ENCODE peak calls at places on chromosomes 16 and 17, in four cellular contexts. One of them, this sample, is unnamed.

GRCh38 chr17:3804503-3804931 is 3.5 kb upstream of the ITGAE start:
- DNase-seq in EH: peak
- DNase-seq in cardiac fibroblast: peak
- DNase-seq in left cardiac atrium: no peak
- DNase-seq in this sample: peak

GRCh38 chr17:56528636-56529170 is 64.8 kb upstream of the NOG start:
- DNase-seq in EH: no peak
- DNase-seq in left cardiac atrium: no peak
- DNase-seq in cardiac fibroblast: no peak
- DNase-seq in this sample: no peak

GRCh38 chr17:41772218-41772585 is 14.3 kb downstream of the JUP start:
- DNase-seq in cardiac fibroblast: no peak
- DNase-seq in EH: no peak
- DNase-seq in left cardiac atrium: no peak
- DNase-seq in this sample: no peak

GRCh38 chr17:69814031-69814430 is 261.0 kb upstream of the KCNJ16 start:
- DNase-seq in cardiac fibroblast: no peak
- DNase-seq in left cardiac atrium: no peak
- DNase-seq in EH: no peak
- DNase-seq in this sample: no peak

GRCh38 chr16:31004658-31005057 is 5.8 kb downstream of the STX1B start:
- DNase-seq in cardiac fibroblast: no peak
- DNase-seq in EH: no peak
- DNase-seq in left cardiac atrium: no peak
- DNase-seq in this sample: no peak

GRCh38 chr17:5817475-5818395 is 233.4 kb upstream of the NLRP1 start:
- DNase-seq in left cardiac atrium: no peak
- DNase-seq in EH: no peak
- DNase-seq in cardiac fibroblast: no peak
- DNase-seq in this sample: no peak

GRCh38 chr17:68423251-68423650 is 34.0 kb downstream of the WIPI1 start:
- DNase-seq in cardiac fibroblast: no peak
- DNase-seq in left cardiac atrium: no peak
- DNase-seq in EH: no peak
- DNase-seq in this sample: no peak

GRCh38 chr16:86019446-86020047 is 120.6 kb downstream of the IRF8 start:
- DNase-seq in cardiac fibroblast: no peak
- DNase-seq in left cardiac atrium: no peak
- DNase-seq in EH: no peak
- DNase-seq in this sample: no peak

GRCh38 chr17:13542612-13543011 is 59.1 kb downstream of the HS3ST3A1 start:
- DNase-seq in cardiac fibroblast: no peak
- DNase-seq in left cardiac atrium: no peak
- DNase-seq in EH: peak
- DNase-seq in this sample: no peak

GRCh38 chr17:4769628-4770027 is 2.1 kb upstream of the TM4SF5 start:
- DNase-seq in EH: peak
- DNase-seq in cardiac fibroblast: no peak
- DNase-seq in left cardiac atrium: no peak
- DNase-seq in this sample: peak

GRCh38 chr16:85639529-85640253 is 26.6 kb downstream of the GSE1 start:
- DNase-seq in cardiac fibroblast: no peak
- DNase-seq in EH: no peak
- DNase-seq in left cardiac atrium: peak
- DNase-seq in this sample: no peak

GRCh38 chr16:29664133-29664912 is 1.3 kb downstream of the SPN start:
- DNase-seq in left cardiac atrium: peak
- DNase-seq in EH: no peak
- DNase-seq in cardiac fibroblast: no peak
- DNase-seq in this sample: no peak

GRCh38 chr16:89257281-89257731 is 39.8 kb downstream of the ZNF778 start:
- DNase-seq in cardiac fibroblast: peak
- DNase-seq in left cardiac atrium: no peak
- DNase-seq in EH: peak
- DNase-seq in this sample: no peak

GRCh38 chr17:10156579-10157488 is 41.6 kb downstream of the GAS7 start:
- DNase-seq in cardiac fibroblast: no peak
- DNase-seq in left cardiac atrium: peak
- DNase-seq in EH: no peak
- DNase-seq in this sample: no peak

GRCh38 chr17:78379134-78379497 is 667 bp downstream of the PGS1 start:
- DNase-seq in EH: peak
- DNase-seq in cardiac fibroblast: peak
- DNase-seq in left cardiac atrium: no peak
- DNase-seq in this sample: peak

GRCh38 chr16:77131398-77131797 is 59.6 kb upstream of the MON1B start:
- DNase-seq in EH: no peak
- DNase-seq in cardiac fibroblast: no peak
- DNase-seq in left cardiac atrium: no peak
- DNase-seq in this sample: no peak

GRCh38 chr17:63774141-63774981 is at the start of gene DDX42:
- DNase-seq in cardiac fibroblast: peak
- DNase-seq in left cardiac atrium: peak
- DNase-seq in EH: peak
- DNase-seq in this sample: peak

GRCh38 chr16:30515275-30515674 is 11.1 kb downstream of the ZNF768 start:
- DNase-seq in left cardiac atrium: no peak
- DNase-seq in cardiac fibroblast: no peak
- DNase-seq in EH: no peak
- DNase-seq in this sample: no peak

GRCh38 chr17:45438931-45439610 is 6.4 kb upstream of the ARHGAP27 start:
- DNase-seq in EH: no peak
- DNase-seq in cardiac fibroblast: no peak
- DNase-seq in left cardiac atrium: no peak
- DNase-seq in this sample: no peak

GRCh38 chr16:65618931-65619330 is 497.1 kb upstream of the CDH11 start:
- DNase-seq in EH: no peak
- DNase-seq in cardiac fibroblast: peak
- DNase-seq in left cardiac atrium: no peak
- DNase-seq in this sample: no peak

This sample was measured in amniotic epithelial cell.